ENCODE peak calls at places on chromosomes 11 and 22, in six cellular contexts. V, R, I, J, X and K are unnamed samples.

GRCh38 chr11:110772863-110773262 is 60.6 kb upstream of the ARHGAP20 start:
- DNase-seq in V (no peak), R (no peak), I (no peak), J (no peak), X (no peak), K (no peak)

GRCh38 chr11:122095950-122096942 is 19.8 kb downstream of the BLID start:
- DNase-seq in V (no peak), R (no peak), I (no peak), J (no peak), X (no peak), K (no peak)

GRCh38 chr11:55966391-55966790 is 3.4 kb downstream of the OR10AG1 start:
- DNase-seq in V (no peak), R (no peak), I (no peak), J (no peak), X (no peak), K (no peak)

GRCh38 chr22:36356708-36357694 is 30.8 kb downstream of the MYH9 start:
- DNase-seq in V (peak; percentile 64), R (no peak), I (no peak), J (no peak), X (no peak), K (peak; percentile 36)

GRCh38 chr22:46073683-46074504 is 76.4 kb upstream of the PPARA start:
- DNase-seq in V (no peak), R (peak; percentile 63), I (peak; percentile 38), J (peak; percentile 43), X (peak; percentile 73), K (peak; percentile 36)

GRCh38 chr11:27451528-27451927 is 21.1 kb downstream of the LGR4 start:
- DNase-seq in V (no peak), R (no peak), I (no peak), J (no peak), X (no peak), K (no peak)

GRCh38 chr11:77813256-77813655 is 7.3 kb downstream of the RSF1 start:
- DNase-seq in V (no peak), R (no peak), I (no peak), J (no peak), X (no peak), K (no peak)

GRCh38 chr11:32888805-32889204 is 3.8 kb upstream of the QSER1 start:
- DNase-seq in V (no peak), R (no peak), I (no peak), J (no peak), X (no peak), K (no peak)

GRCh38 chr11:3959015-3959917 is 103.8 kb downstream of the STIM1 start:
- DNase-seq in V (no peak), R (no peak), I (no peak), J (no peak), X (no peak), K (no peak)

GRCh38 chr22:27113211-27114030 is 456.0 kb downstream of the MIAT start:
- DNase-seq in V (no peak), R (no peak), I (no peak), J (peak; percentile 52), X (no peak), K (no peak)

GRCh38 chr11:122105009-122105828 is 10.8 kb downstream of the BLID start:
- DNase-seq in V (no peak), R (no peak), I (no peak), J (no peak), X (no peak), K (no peak)

GRCh38 chr22:22578702-22579424 is 19.8 kb upstream of the PRAME start:
- DNase-seq in V (no peak), R (no peak), I (no peak), J (no peak), X (no peak), K (no peak)

GRCh38 chr11:57239348-57239747 is 2.3 kb upstream of the APLNR start:
- DNase-seq in V (no peak), R (no peak), I (no peak), J (no peak), X (no peak), K (no peak)

GRCh38 chr11:121452609-121453150 is at the start of gene SORL1-AS1:
- DNase-seq in V (peak; percentile 87), R (peak; percentile 63), I (no peak), J (no peak), X (no peak), K (peak; percentile 17)

GRCh38 chr11:26044389-26044788 is 287.5 kb upstream of the ANO3 start:
- DNase-seq in V (no peak), R (no peak), I (no peak), J (no peak), X (no peak), K (no peak)

GRCh38 chr11:22976146-22976545 is 115.9 kb upstream of the CCDC179 start:
- DNase-seq in V (no peak), R (no peak), I (no peak), J (peak; percentile 27), X (no peak), K (no peak)

GRCh38 chr11:15327786-15328231 is 213.1 kb downstream of the INSC start:
- DNase-seq in V (no peak), R (peak; percentile 53), I (no peak), J (peak; percentile 59), X (no peak), K (peak; percentile 29)

GRCh38 chr11:79896258-79896657 is 455.4 kb upstream of the TENM4 start:
- DNase-seq in V (no peak), R (no peak), I (no peak), J (no peak), X (no peak), K (no peak)

GRCh38 chr11:27191061-27191460 is 150.4 kb downstream of the BBOX1 start:
- DNase-seq in V (no peak), R (no peak), I (no peak), J (no peak), X (no peak), K (no peak)

GRCh38 chr11:33291004-33291777 is 34.0 kb downstream of the HIPK3 start:
- DNase-seq in V (no peak), R (no peak), I (no peak), J (no peak), X (no peak), K (no peak)

GRCh38 chr22:43167001-43167589 is 15.7 kb downstream of the TSPO start:
- DNase-seq in V (no peak), R (no peak), I (no peak), J (peak; percentile 47), X (no peak), K (no peak)

GRCh38 chr11:75500742-75501141 is 25.0 kb downstream of the GDPD5 start:
- DNase-seq in V (no peak), R (no peak), I (no peak), J (no peak), X (no peak), K (no peak)

GRCh38 chr11:134164490-134165370 is 59.0 kb downstream of the NCAPD3 start:
- DNase-seq in V (no peak), R (no peak), I (no peak), J (no peak), X (no peak), K (no peak)

GRCh38 chr11:1092145-1092670 is 17.5 kb downstream of the MUC2 start:
- DNase-seq in V (peak; percentile 2), R (peak; percentile 13), I (no peak), J (no peak), X (no peak), K (no peak)

GRCh38 chr11:85806876-85807275 is 4.1 kb downstream of the SYTL2 start:
- DNase-seq in V (no peak), R (no peak), I (no peak), J (no peak), X (no peak), K (no peak)

GRCh38 chr11:85810871-85811611 is at the start of gene SYTL2:
- DNase-seq in V (peak; percentile 69), R (peak; percentile 93), I (peak; percentile 35), J (peak; percentile 82), X (peak; percentile 90), K (peak; percentile 79)

GRCh38 chr11:85810521-85810870 is 445 bp downstream of the SYTL2 start:
- DNase-seq in V (no peak), R (peak; percentile 59), I (no peak), J (no peak), X (no peak), K (no peak)

GRCh38 chr11:85809881-85810280 is 1.1 kb downstream of the SYTL2 start:
- DNase-seq in V (peak; percentile 22), R (peak; percentile 58), I (no peak), J (no peak), X (no peak), K (peak; percentile 44)

GRCh38 chr11:85809191-85809590 is 1.8 kb downstream of the SYTL2 start:
- DNase-seq in V (peak; percentile 63), R (no peak), I (no peak), J (no peak), X (no peak), K (no peak)
- H3K4me3 ChIP-seq in V (peak overlapping the region; percentile 86), R (no peak overlapping the region), I (no peak overlapping the region), J (peak overlapping the region; percentile 61), X (peak overlapping the region; percentile 71), K (no peak overlapping the region)

GRCh38 chr11:129321076-129321475 is 54.6 kb upstream of the BARX2 start:
- DNase-seq in V (no peak), R (no peak), I (no peak), J (no peak), X (no peak), K (no peak)

GRCh38 chr11:129319201-129319600 is 56.4 kb upstream of the BARX2 start:
- DNase-seq in V (no peak), R (no peak), I (no peak), J (no peak), X (no peak), K (no peak)

GRCh38 chr11:129320485-129320884 is 55.2 kb upstream of the BARX2 start:
- DNase-seq in V (no peak), R (no peak), I (no peak), J (no peak), X (no peak), K (no peak)

GRCh38 chr11:129317564-129317963 is 58.1 kb upstream of the BARX2 start:
- DNase-seq in V (no peak), R (no peak), I (no peak), J (no peak), X (no peak), K (no peak)

GRCh38 chr11:129319751-129320150 is 55.9 kb upstream of the BARX2 start:
- DNase-seq in V (no peak), R (no peak), I (no peak), J (no peak), X (no peak), K (no peak)
- H3K4me1 ChIP-seq in V (no peaks in the 10 kb centered on the region), R (peaks cover 16% of the 10 kb centered on the region), I (no peaks in the 10 kb centered on the region), J (peaks cover 36% of the 10 kb centered on the region), X (peaks cover 47% of the 10 kb centered on the region), K (no peaks in the 10 kb centered on the region)

DNA sequence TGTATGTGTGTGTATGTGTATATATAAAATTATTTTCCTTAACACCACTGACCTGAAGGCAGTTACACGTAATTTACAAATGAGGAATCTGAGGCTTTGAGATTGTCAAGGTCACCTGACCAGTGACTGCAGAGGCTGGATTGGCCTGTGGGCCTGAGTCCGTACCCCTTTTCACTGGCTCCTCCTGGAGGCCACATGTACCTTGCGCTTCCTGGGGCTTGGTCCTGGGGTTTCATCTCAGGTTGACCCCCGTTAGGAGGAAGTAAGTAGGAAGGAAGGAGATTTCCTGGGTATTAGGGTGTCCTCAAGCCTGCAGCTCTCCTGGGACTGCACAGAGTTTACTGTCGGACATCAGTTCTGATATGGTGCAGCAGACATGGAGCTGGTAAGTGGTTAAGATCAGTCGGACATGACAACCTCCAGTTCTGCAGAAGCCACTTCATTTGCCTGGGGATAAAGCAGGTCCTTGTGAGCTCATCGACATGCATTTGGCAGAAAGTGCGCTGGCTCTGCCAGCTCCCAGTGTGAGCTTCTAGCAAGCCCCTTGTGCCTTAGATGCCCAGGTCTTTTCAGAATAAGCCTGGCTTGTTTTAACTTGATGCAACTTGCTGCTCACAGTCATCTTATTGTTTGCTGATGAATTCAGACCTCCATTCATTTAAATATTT is 36.6 kb downstream of the ST3GAL4 start:
- DNase-seq in V (no peak), R (no peak), I (no peak), J (no peak), X (peak; percentile 36), K (no peak)
- H3K4me3 ChIP-seq in V (no peak overlapping the region), R (no peak overlapping the region), I (no peak overlapping the region), J (no peak overlapping the region), X (no peak overlapping the region), K (no peak overlapping the region)

GRCh38 chr22:50292643-50293440 is 14.6 kb downstream of the PLXNB2 start:
- DNase-seq in V (no peak), R (no peak), I (no peak), J (no peak), X (no peak), K (no peak)
- H3K4me1 ChIP-seq in V (peaks cover 4% of the 10 kb centered on the region), R (peaks cover 40% of the 10 kb centered on the region), I (peaks cover 30% of the 10 kb centered on the region), J (peaks cover 96% of the 10 kb centered on the region), X (peaks cover 61% of the 10 kb centered on the region), K (peaks cover 7% of the 10 kb centered on the region)